ENCODE peak calls at places on chromosomes 5 and 9, in seven cellular contexts. P is SK-N-SH, S is HCT116, X is GM12878, B is K562, D is H1, N is HepG2. U is an unnamed sample.

GRCh38 chr5:158414333-158414762 is 555.4 kb upstream of the CLINT1 start:
- DNase-seq in X (no peak), P (no peak), D (no peak), N (no peak), B (no peak), S (no peak), U (no peak)

GRCh38 chr9:114281421-114282103 is 41.3 kb upstream of the ORM1 start:
- DNase-seq in S (no peak), X (no peak), D (peak), N (no peak), B (no peak), P (peak), U (no peak)

GRCh38 chr5:86981898-86982297 is 285.8 kb upstream of the RASA1 start:
- DNase-seq in B (no peak), X (no peak), D (no peak), P (no peak), N (no peak), S (no peak), U (no peak)

GRCh38 chr9:22683393-22684075 is 236.9 kb downstream of the DMRTA1 start:
- DNase-seq in S (no peak), P (no peak), B (no peak), X (no peak), N (no peak), D (no peak), U (no peak)

GRCh38 chr9:71629816-71630215 is 138.5 kb downstream of the CEMIP2 start:
- DNase-seq in P (no peak), X (no peak), N (no peak), B (no peak), D (no peak), S (no peak), U (no peak)

GRCh38 chr5:156475182-156475830 is 148.3 kb downstream of the SGCD start:
- DNase-seq in B (no peak), N (no peak), X (no peak), P (no peak), S (no peak), D (no peak), U (no peak)

GRCh38 chr5:73030995-73031394 is 75.2 kb downstream of the FCHO2 start:
- DNase-seq in P (peak), S (peak), B (no peak), N (peak), D (no peak), X (no peak), U (peak)

GRCh38 chr9:116656535-116656934 is 30.6 kb upstream of the TRIM32 start:
- DNase-seq in X (no peak), P (no peak), S (no peak), B (no peak), N (no peak), D (no peak), U (no peak)

GRCh38 chr9:128420060-128420650 is 502 bp upstream of the CERCAM start:
- DNase-seq in N (peak), D (peak), X (no peak), S (no peak), P (peak), B (peak), U (peak)

GRCh38 chr5:134763221-134763620 is 4.6 kb downstream of the DDX46 start:
- DNase-seq in D (no peak), N (no peak), X (no peak), P (no peak), S (no peak), B (no peak), U (no peak)

GRCh38 chr5:155089649-155090048 is 76.1 kb downstream of the KIF4B start:
- DNase-seq in B (no peak), N (no peak), X (no peak), D (no peak), P (no peak), S (no peak), U (no peak)
- TF ChIP-seq JUND in B (no peak), N (no peak), X (no peak), D (no peak), P (no peak), S (no peak), U (no peak)

GRCh38 chr9:2017459-2018161 is 2.5 kb downstream of the SMARCA2 start:
- DNase-seq in P (peak), X (no peak), D (peak), S (no peak), N (peak), B (peak), U (peak)
- TF ChIP-seq JUND in P (no peak), X (no peak), D (no peak), S (no peak), N (no peak), B (no peak), U (no peak)

DNA sequence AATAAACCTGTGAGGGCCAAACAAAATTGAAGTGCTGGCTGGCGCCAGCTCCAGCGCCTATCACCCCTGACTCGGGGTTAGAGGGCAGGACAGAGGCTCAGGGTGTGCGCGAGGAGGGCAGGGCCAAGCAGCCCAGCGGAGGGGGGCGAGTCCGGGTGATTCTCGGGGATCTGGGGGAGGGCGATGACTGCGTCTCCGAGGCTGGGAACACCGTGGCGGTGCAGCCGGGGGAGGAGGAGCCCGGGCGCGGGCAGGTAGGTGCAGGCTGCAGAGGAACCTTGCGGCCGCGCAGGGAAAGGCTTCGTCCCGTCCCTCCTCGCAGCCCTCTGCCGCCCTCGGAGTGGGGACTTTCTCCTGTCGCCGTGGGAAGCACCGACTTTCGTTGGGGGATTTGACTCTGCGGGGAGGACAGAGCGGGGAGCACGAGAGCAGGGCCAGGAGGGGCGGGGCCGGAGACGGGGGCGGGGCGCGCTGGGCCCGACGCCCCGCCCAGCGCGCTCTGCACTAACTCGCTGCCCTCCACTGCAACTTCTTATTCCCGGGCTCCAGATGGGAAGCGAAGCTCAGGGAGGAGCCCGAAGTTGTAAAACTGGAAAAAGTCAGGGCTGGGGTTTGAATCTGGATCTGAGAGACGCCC is 5.3 kb downstream of the RGS14 start:
- DNase-seq in P (peak), N (no peak), S (no peak), B (peak), D (peak), X (no peak), U (peak)
- TF ChIP-seq JUND in P (no peak), N (no peak), S (no peak), B (no peak), D (no peak), X (no peak), U (no peak)

DNA sequence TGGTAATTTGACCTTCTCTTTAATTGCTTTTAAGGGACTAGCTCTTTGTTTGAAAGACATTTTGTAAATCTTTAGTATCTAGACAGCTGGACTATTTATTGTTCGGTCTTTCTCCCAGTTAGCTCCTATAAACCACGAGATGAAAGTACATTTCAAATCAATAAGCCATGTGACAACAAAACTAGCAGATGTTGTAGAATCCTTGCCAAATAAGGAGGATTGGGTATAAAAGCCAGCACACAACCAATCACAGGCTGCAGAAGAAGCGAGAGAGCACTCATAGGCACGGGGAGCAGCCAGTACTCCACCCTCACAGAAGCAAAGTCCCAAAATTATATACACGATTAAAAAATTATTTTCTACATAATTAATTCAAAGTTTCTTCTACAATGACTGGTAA is 8.1 kb upstream of the OMD start:
- DNase-seq in X (no peak), N (no peak), S (no peak), D (no peak), B (no peak), P (no peak), U (no peak)
- TF ChIP-seq JUND in X (no peak), N (no peak), S (no peak), D (no peak), B (no peak), P (no peak), U (no peak)